ENCODE peak calls at places on chromosomes 1 and 21, in five cellular contexts. One of them, this sample, is unnamed.

GRCh38 chr1:94805912-94806311 is 14.2 kb upstream of the SLC44A3 start:
- DNase-seq in esophagus squamous epithelium: no peak
- DNase-seq in cardiac muscle cell: peak
- DNase-seq in foreskin keratinocyte: peak
- DNase-seq in mesenchymal stem cell: peak
- DNase-seq in this sample: no peak

GRCh38 chr1:25082216-25082899 is 149.9 kb downstream of the SYF2 start:
- DNase-seq in esophagus squamous epithelium: no peak
- DNase-seq in cardiac muscle cell: no peak
- DNase-seq in foreskin keratinocyte: no peak
- DNase-seq in mesenchymal stem cell: no peak
- DNase-seq in this sample: no peak

GRCh38 chr1:206001476-206001888 is 1.7 kb downstream of the RAB7B start:
- DNase-seq in esophagus squamous epithelium: no peak
- DNase-seq in cardiac muscle cell: no peak
- DNase-seq in foreskin keratinocyte: peak
- DNase-seq in mesenchymal stem cell: peak
- DNase-seq in this sample: peak

GRCh38 chr1:156113263-156114004 is 1.1 kb upstream of the LMNA start:
- DNase-seq in esophagus squamous epithelium: no peak
- DNase-seq in cardiac muscle cell: no peak
- DNase-seq in foreskin keratinocyte: no peak
- DNase-seq in mesenchymal stem cell: no peak
- DNase-seq in this sample: no peak

GRCh38 chr1:181583598-181583997 is 100.3 kb downstream of the CACNA1E start:
- DNase-seq in esophagus squamous epithelium: no peak
- DNase-seq in cardiac muscle cell: peak
- DNase-seq in foreskin keratinocyte: peak
- DNase-seq in mesenchymal stem cell: no peak
- DNase-seq in this sample: no peak

GRCh38 chr1:113040718-113041412 is 32.1 kb upstream of the LRIG2 start:
- DNase-seq in esophagus squamous epithelium: no peak
- DNase-seq in cardiac muscle cell: no peak
- DNase-seq in foreskin keratinocyte: no peak
- DNase-seq in mesenchymal stem cell: no peak
- DNase-seq in this sample: no peak

GRCh38 chr1:214002472-214002871 is 14.7 kb downstream of the PROX1 start:
- DNase-seq in esophagus squamous epithelium: no peak
- DNase-seq in cardiac muscle cell: no peak
- DNase-seq in foreskin keratinocyte: peak
- DNase-seq in mesenchymal stem cell: peak
- DNase-seq in this sample: no peak

GRCh38 chr21:41370840-41371697 is 9.2 kb downstream of the MX2 start:
- DNase-seq in esophagus squamous epithelium: no peak
- DNase-seq in cardiac muscle cell: no peak
- DNase-seq in foreskin keratinocyte: no peak
- DNase-seq in mesenchymal stem cell: no peak
- DNase-seq in this sample: no peak

GRCh38 chr1:58689167-58689566 is 10.7 kb downstream of the MYSM1 start:
- DNase-seq in esophagus squamous epithelium: no peak
- DNase-seq in cardiac muscle cell: no peak
- DNase-seq in foreskin keratinocyte: no peak
- DNase-seq in mesenchymal stem cell: no peak
- DNase-seq in this sample: no peak

GRCh38 chr1:35222322-35223108 is 29.6 kb upstream of the SFPQ start:
- DNase-seq in esophagus squamous epithelium: no peak
- DNase-seq in cardiac muscle cell: no peak
- DNase-seq in foreskin keratinocyte: peak
- DNase-seq in mesenchymal stem cell: peak
- DNase-seq in this sample: no peak
- H3K27ac ChIP-seq in esophagus squamous epithelium: peak
- H3K27ac ChIP-seq in cardiac muscle cell: no peak
- H3K27ac ChIP-seq in foreskin keratinocyte: no peak
- H3K27ac ChIP-seq in mesenchymal stem cell: no peak
- H3K27ac ChIP-seq in this sample: no peak

DNA sequence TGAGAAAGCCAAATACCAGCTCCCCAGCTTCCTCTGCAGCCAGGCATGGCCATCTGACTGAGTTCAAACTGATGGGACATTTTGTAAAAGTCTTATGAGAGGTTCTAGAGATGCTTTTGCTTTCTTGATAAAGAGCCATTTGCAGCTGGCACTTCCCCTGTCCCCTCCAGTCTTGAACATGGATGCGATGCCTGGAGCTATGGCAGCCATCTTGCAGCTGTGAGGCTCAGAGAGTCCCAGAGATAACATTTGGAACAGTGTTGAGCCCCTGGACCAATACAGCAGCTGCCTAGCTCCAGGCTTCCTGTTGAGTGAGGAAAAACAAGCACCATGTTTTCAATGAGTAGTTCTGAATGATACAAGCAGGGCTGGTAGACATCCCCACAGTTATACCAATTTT is 13.8 kb downstream of the CDCP2 start:
- DNase-seq in esophagus squamous epithelium: no peak
- DNase-seq in cardiac muscle cell: no peak
- DNase-seq in foreskin keratinocyte: no peak
- DNase-seq in mesenchymal stem cell: no peak
- DNase-seq in this sample: no peak
- H3K27ac ChIP-seq in esophagus squamous epithelium: no peak
- H3K27ac ChIP-seq in cardiac muscle cell: no peak
- H3K27ac ChIP-seq in foreskin keratinocyte: no peak
- H3K27ac ChIP-seq in mesenchymal stem cell: no peak
- H3K27ac ChIP-seq in this sample: no peak

GRCh38 chr21:15023782-15024181 is 41.0 kb downstream of the NRIP1 start:
- DNase-seq in esophagus squamous epithelium: no peak
- DNase-seq in cardiac muscle cell: no peak
- DNase-seq in foreskin keratinocyte: no peak
- DNase-seq in mesenchymal stem cell: peak
- DNase-seq in this sample: no peak

GRCh38 chr21:15018382-15018781 is 46.4 kb downstream of the NRIP1 start:
- DNase-seq in esophagus squamous epithelium: no peak
- DNase-seq in cardiac muscle cell: no peak
- DNase-seq in foreskin keratinocyte: no peak
- DNase-seq in mesenchymal stem cell: no peak
- DNase-seq in this sample: no peak

GRCh38 chr21:15022608-15023261 is 42.1 kb downstream of the NRIP1 start:
- DNase-seq in esophagus squamous epithelium: no peak
- DNase-seq in cardiac muscle cell: no peak
- DNase-seq in foreskin keratinocyte: peak
- DNase-seq in mesenchymal stem cell: no peak
- DNase-seq in this sample: no peak

GRCh38 chr21:15015622-15016471 is 49.0 kb downstream of the NRIP1 start:
- DNase-seq in esophagus squamous epithelium: no peak
- DNase-seq in cardiac muscle cell: no peak
- DNase-seq in foreskin keratinocyte: peak
- DNase-seq in mesenchymal stem cell: peak
- DNase-seq in this sample: peak

DNA sequence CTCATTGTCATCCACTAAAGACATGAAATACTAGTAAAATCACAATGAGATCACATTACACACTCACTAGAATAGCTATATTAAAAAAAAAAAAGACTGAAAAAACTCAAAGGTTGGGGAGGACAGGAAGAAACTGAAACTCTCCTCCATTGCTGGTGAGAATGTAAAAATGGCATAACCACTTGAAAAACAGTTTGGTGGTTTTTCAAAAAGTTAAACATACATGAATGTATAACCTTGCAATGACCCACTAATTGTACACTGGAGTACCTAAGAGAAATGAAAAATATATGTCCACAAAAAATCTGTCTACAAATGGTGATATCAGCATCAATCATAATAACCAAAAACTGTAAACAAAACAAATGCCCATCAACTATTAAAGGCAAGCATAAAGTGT is 44.0 kb downstream of the NRIP1 start:
- DNase-seq in esophagus squamous epithelium: no peak
- DNase-seq in cardiac muscle cell: no peak
- DNase-seq in foreskin keratinocyte: no peak
- DNase-seq in mesenchymal stem cell: no peak
- DNase-seq in this sample: no peak
- H3K27ac ChIP-seq in esophagus squamous epithelium: no peak
- H3K27ac ChIP-seq in cardiac muscle cell: no peak
- H3K27ac ChIP-seq in foreskin keratinocyte: no peak
- H3K27ac ChIP-seq in mesenchymal stem cell: no peak
- H3K27ac ChIP-seq in this sample: no peak

GRCh38 chr21:45387506-45387905 is 17.5 kb upstream of the COL18A1 start:
- DNase-seq in esophagus squamous epithelium: no peak
- DNase-seq in cardiac muscle cell: no peak
- DNase-seq in foreskin keratinocyte: no peak
- DNase-seq in mesenchymal stem cell: peak
- DNase-seq in this sample: no peak
- H3K27ac ChIP-seq in esophagus squamous epithelium: peak
- H3K27ac ChIP-seq in cardiac muscle cell: no peak
- H3K27ac ChIP-seq in foreskin keratinocyte: no peak
- H3K27ac ChIP-seq in mesenchymal stem cell: no peak
- H3K27ac ChIP-seq in this sample: no peak

GRCh38 chr1:32681501-32681900 is 21.1 kb downstream of the SYNC start:
- DNase-seq in esophagus squamous epithelium: no peak
- DNase-seq in cardiac muscle cell: no peak
- DNase-seq in foreskin keratinocyte: no peak
- DNase-seq in mesenchymal stem cell: no peak
- DNase-seq in this sample: no peak

GRCh38 chr1:32680642-32681041 is 21.9 kb downstream of the SYNC start:
- DNase-seq in esophagus squamous epithelium: no peak
- DNase-seq in cardiac muscle cell: no peak
- DNase-seq in foreskin keratinocyte: no peak
- DNase-seq in mesenchymal stem cell: no peak
- DNase-seq in this sample: no peak

GRCh38 chr1:32681999-32682398 is 20.6 kb downstream of the SYNC start:
- DNase-seq in esophagus squamous epithelium: no peak
- DNase-seq in cardiac muscle cell: no peak
- DNase-seq in foreskin keratinocyte: no peak
- DNase-seq in mesenchymal stem cell: no peak
- DNase-seq in this sample: no peak

DNA sequence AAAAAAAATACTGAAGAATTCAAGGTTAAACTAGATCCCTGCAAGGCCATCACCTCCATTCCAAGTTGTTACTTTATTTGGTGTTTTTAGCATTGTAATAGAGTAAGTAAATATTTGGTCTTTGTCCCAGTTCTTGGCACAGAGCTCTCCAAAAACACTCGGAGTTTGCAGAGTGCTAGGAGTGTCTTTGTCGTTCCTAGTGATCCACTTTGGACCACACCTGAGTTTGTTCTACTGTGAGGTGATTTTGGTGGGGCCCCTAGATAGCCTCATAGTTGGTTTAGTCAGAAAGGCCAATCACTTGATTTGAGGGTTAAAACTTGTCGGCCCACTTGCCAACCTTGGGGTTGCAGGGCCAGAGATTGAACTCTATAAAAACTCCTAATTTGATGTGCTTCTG is 25.6 kb downstream of the SYNC start:
- DNase-seq in esophagus squamous epithelium: no peak
- DNase-seq in cardiac muscle cell: no peak
- DNase-seq in foreskin keratinocyte: no peak
- DNase-seq in mesenchymal stem cell: no peak
- DNase-seq in this sample: no peak
- H3K27ac ChIP-seq in esophagus squamous epithelium: no peak
- H3K27ac ChIP-seq in cardiac muscle cell: no peak
- H3K27ac ChIP-seq in foreskin keratinocyte: no peak
- H3K27ac ChIP-seq in mesenchymal stem cell: no peak
- H3K27ac ChIP-seq in this sample: no peak

This sample was measured in epithelial cell of prostate.